ENCODE peak calls at places on chromosomes 4 and X, in ten cellular contexts. One of them, this sample, is unnamed. For H3K9me3, the result is how much of the 10 kb centered on the place peaks cover.

GRCh38 chr4:128980816-128981326 is 112.5 kb downstream of the SCLT1 start:
- DNase-seq in Panc1: no peak
- DNase-seq in A673: no peak
- DNase-seq in right cardiac atrium: no peak
- DNase-seq in heart left ventricle: no peak
- DNase-seq in SJSA1: no peak
- DNase-seq in cardiac muscle cell: no peak
- DNase-seq in SK-N-SH: no peak
- DNase-seq in fibroblast of lung: peak
- DNase-seq in mesenchymal stem cell: no peak
- DNase-seq in this sample: no peak

GRCh38 chr4:84681488-84682274 is 98.8 kb downstream of the CDS1 start:
- DNase-seq in Panc1: no peak
- DNase-seq in A673: no peak
- DNase-seq in right cardiac atrium: no peak
- DNase-seq in heart left ventricle: no peak
- DNase-seq in SJSA1: no peak
- DNase-seq in cardiac muscle cell: peak
- DNase-seq in SK-N-SH: no peak
- DNase-seq in fibroblast of lung: peak
- DNase-seq in mesenchymal stem cell: peak
- DNase-seq in this sample: peak

GRCh38 chr4:22496165-22496813 is 19.6 kb downstream of the ADGRA3 start:
- DNase-seq in Panc1: no peak
- DNase-seq in A673: no peak
- DNase-seq in right cardiac atrium: no peak
- DNase-seq in heart left ventricle: no peak
- DNase-seq in SJSA1: no peak
- DNase-seq in cardiac muscle cell: no peak
- DNase-seq in SK-N-SH: no peak
- DNase-seq in fibroblast of lung: peak
- DNase-seq in mesenchymal stem cell: peak
- DNase-seq in this sample: no peak

GRCh38 chr4:156782491-156782890 is 189.1 kb downstream of the PDGFC start:
- DNase-seq in Panc1: no peak
- DNase-seq in A673: no peak
- DNase-seq in right cardiac atrium: no peak
- DNase-seq in heart left ventricle: no peak
- DNase-seq in SJSA1: no peak
- DNase-seq in cardiac muscle cell: no peak
- DNase-seq in SK-N-SH: no peak
- DNase-seq in fibroblast of lung: no peak
- DNase-seq in mesenchymal stem cell: no peak
- DNase-seq in this sample: no peak

GRCh38 chr4:18593297-18594002 is 571.9 kb upstream of the LCORL start:
- DNase-seq in Panc1: peak
- DNase-seq in A673: peak
- DNase-seq in right cardiac atrium: peak
- DNase-seq in heart left ventricle: peak
- DNase-seq in SJSA1: peak
- DNase-seq in cardiac muscle cell: peak
- DNase-seq in SK-N-SH: peak
- DNase-seq in fibroblast of lung: peak
- DNase-seq in mesenchymal stem cell: peak
- DNase-seq in this sample: peak

GRCh38 chrX:107775734-107776511 is at the start of gene TSC22D3:
- DNase-seq in Panc1: no peak
- DNase-seq in A673: peak
- DNase-seq in right cardiac atrium: peak
- DNase-seq in heart left ventricle: peak
- DNase-seq in SJSA1: peak
- DNase-seq in cardiac muscle cell: peak
- DNase-seq in SK-N-SH: peak
- DNase-seq in fibroblast of lung: peak
- DNase-seq in mesenchymal stem cell: peak
- DNase-seq in this sample: peak

GRCh38 chr4:80731436-80731835 is 299.1 kb upstream of the BMP3 start:
- DNase-seq in Panc1: no peak
- DNase-seq in A673: no peak
- DNase-seq in right cardiac atrium: no peak
- DNase-seq in heart left ventricle: no peak
- DNase-seq in SJSA1: no peak
- DNase-seq in cardiac muscle cell: no peak
- DNase-seq in SK-N-SH: no peak
- DNase-seq in fibroblast of lung: no peak
- DNase-seq in mesenchymal stem cell: no peak
- DNase-seq in this sample: peak

GRCh38 chrX:149903889-149904748 is 23.1 kb downstream of the MAGEA8 start:
- DNase-seq in Panc1: no peak
- DNase-seq in A673: peak
- DNase-seq in right cardiac atrium: no peak
- DNase-seq in heart left ventricle: no peak
- DNase-seq in SJSA1: no peak
- DNase-seq in cardiac muscle cell: peak
- DNase-seq in SK-N-SH: no peak
- DNase-seq in fibroblast of lung: peak
- DNase-seq in mesenchymal stem cell: peak
- DNase-seq in this sample: no peak

GRCh38 chrX:40281341-40282005 is 183.7 kb upstream of the BCOR start:
- DNase-seq in Panc1: no peak
- DNase-seq in A673: peak
- DNase-seq in right cardiac atrium: no peak
- DNase-seq in heart left ventricle: no peak
- DNase-seq in SJSA1: no peak
- DNase-seq in cardiac muscle cell: no peak
- DNase-seq in SK-N-SH: no peak
- DNase-seq in fibroblast of lung: no peak
- DNase-seq in mesenchymal stem cell: no peak
- DNase-seq in this sample: no peak

GRCh38 chr4:166499820-166500219 is 626.8 kb downstream of the TLL1 start:
- DNase-seq in Panc1: no peak
- DNase-seq in A673: no peak
- DNase-seq in right cardiac atrium: no peak
- DNase-seq in heart left ventricle: no peak
- DNase-seq in SJSA1: no peak
- DNase-seq in cardiac muscle cell: peak
- DNase-seq in SK-N-SH: no peak
- DNase-seq in fibroblast of lung: no peak
- DNase-seq in mesenchymal stem cell: no peak
- DNase-seq in this sample: no peak

GRCh38 chr4:38696697-38697096 is 32.7 kb downstream of the KLF3 start:
- DNase-seq in Panc1: no peak
- DNase-seq in A673: peak
- DNase-seq in right cardiac atrium: no peak
- DNase-seq in heart left ventricle: no peak
- DNase-seq in SJSA1: no peak
- DNase-seq in cardiac muscle cell: peak
- DNase-seq in SK-N-SH: no peak
- DNase-seq in fibroblast of lung: no peak
- DNase-seq in mesenchymal stem cell: no peak
- DNase-seq in this sample: no peak

GRCh38 chr4:8260656-8261111 is 8.9 kb upstream of the HTRA3 start:
- DNase-seq in Panc1: no peak
- DNase-seq in A673: peak
- DNase-seq in right cardiac atrium: no peak
- DNase-seq in heart left ventricle: no peak
- DNase-seq in SJSA1: no peak
- DNase-seq in cardiac muscle cell: peak
- DNase-seq in SK-N-SH: peak
- DNase-seq in fibroblast of lung: peak
- DNase-seq in mesenchymal stem cell: peak
- DNase-seq in this sample: no peak

GRCh38 chr4:122500852-122501501 is 44.5 kb upstream of the IL2 start:
- DNase-seq in Panc1: no peak
- DNase-seq in A673: no peak
- DNase-seq in right cardiac atrium: no peak
- DNase-seq in heart left ventricle: no peak
- DNase-seq in SJSA1: no peak
- DNase-seq in cardiac muscle cell: peak
- DNase-seq in SK-N-SH: no peak
- DNase-seq in fibroblast of lung: peak
- DNase-seq in mesenchymal stem cell: no peak
- DNase-seq in this sample: no peak

GRCh38 chrX:107678957-107679740 is 50.8 kb downstream of the PRPS1 start:
- DNase-seq in Panc1: no peak
- DNase-seq in A673: peak
- DNase-seq in right cardiac atrium: peak
- DNase-seq in heart left ventricle: peak
- DNase-seq in SJSA1: peak
- DNase-seq in cardiac muscle cell: peak
- DNase-seq in SK-N-SH: no peak
- DNase-seq in fibroblast of lung: peak
- DNase-seq in mesenchymal stem cell: peak
- DNase-seq in this sample: no peak

GRCh38 chr4:132859929-132860328 is 289.2 kb upstream of the PCDH10 start:
- DNase-seq in Panc1: no peak
- DNase-seq in A673: no peak
- DNase-seq in right cardiac atrium: no peak
- DNase-seq in heart left ventricle: no peak
- DNase-seq in SJSA1: no peak
- DNase-seq in cardiac muscle cell: no peak
- DNase-seq in SK-N-SH: no peak
- DNase-seq in fibroblast of lung: no peak
- DNase-seq in mesenchymal stem cell: no peak
- DNase-seq in this sample: no peak

GRCh38 chr4:127667772-127668171 is 35.0 kb downstream of the INTU start:
- DNase-seq in Panc1: no peak
- DNase-seq in A673: no peak
- DNase-seq in right cardiac atrium: no peak
- DNase-seq in heart left ventricle: no peak
- DNase-seq in SJSA1: no peak
- DNase-seq in cardiac muscle cell: no peak
- DNase-seq in SK-N-SH: no peak
- DNase-seq in fibroblast of lung: no peak
- DNase-seq in mesenchymal stem cell: no peak
- DNase-seq in this sample: no peak

DNA sequence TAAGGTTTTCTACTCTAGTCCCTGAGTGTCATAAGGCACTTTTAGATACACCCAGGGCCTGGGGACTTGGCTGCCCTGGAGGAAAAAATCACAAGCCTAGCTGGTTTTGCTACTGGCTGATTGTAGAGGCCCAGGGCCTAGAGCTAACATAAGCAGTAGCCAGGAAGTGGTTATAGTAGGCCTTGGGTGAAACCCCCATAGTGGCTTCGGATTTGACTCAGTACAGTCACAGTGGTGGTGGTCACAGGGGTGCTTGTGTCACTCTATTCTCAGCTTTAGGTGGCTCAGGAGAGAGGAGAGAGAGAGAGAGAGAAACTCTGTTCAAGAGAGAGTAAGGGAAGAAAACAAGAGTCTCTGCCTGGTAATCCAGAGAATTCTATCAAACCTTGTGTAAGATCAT is 194.5 kb upstream of the EDA2R start:
- DNase-seq in Panc1: no peak
- DNase-seq in A673: no peak
- DNase-seq in right cardiac atrium: no peak
- DNase-seq in heart left ventricle: no peak
- DNase-seq in SJSA1: no peak
- DNase-seq in cardiac muscle cell: no peak
- DNase-seq in SK-N-SH: no peak
- DNase-seq in fibroblast of lung: no peak
- DNase-seq in mesenchymal stem cell: no peak
- DNase-seq in this sample: no peak
- H3K9me3 ChIP-seq in Panc1: under half
- H3K9me3 ChIP-seq in A673: under half
- H3K9me3 ChIP-seq in right cardiac atrium: under half
- H3K9me3 ChIP-seq in heart left ventricle: under half
- H3K9me3 ChIP-seq in SJSA1: under half
- H3K9me3 ChIP-seq in cardiac muscle cell: under half
- H3K9me3 ChIP-seq in SK-N-SH: under half
- H3K9me3 ChIP-seq in fibroblast of lung: under half
- H3K9me3 ChIP-seq in mesenchymal stem cell: under half
- H3K9me3 ChIP-seq in this sample: under half

DNA sequence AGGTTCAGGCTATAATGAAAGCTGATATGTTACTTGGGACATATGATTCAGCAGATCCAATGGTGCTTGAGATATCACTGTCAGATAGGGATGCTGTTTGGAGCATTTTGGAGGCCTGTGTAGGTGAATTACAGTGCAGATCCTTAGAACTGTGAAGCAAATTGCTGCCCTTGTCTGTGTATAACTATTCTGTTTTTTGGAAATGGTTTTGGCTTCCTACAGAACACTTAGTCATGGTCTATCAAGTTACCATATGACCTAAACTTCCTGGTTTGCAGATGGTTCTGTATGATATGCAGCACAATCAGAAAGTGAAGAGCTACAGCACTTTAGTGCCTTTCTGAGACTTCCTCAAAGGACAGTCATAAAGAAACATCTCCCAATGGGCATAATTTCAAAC is 688.6 kb downstream of the SH3BGRL start:
- DNase-seq in Panc1: no peak
- DNase-seq in A673: no peak
- DNase-seq in right cardiac atrium: no peak
- DNase-seq in heart left ventricle: no peak
- DNase-seq in SJSA1: no peak
- DNase-seq in cardiac muscle cell: no peak
- DNase-seq in SK-N-SH: no peak
- DNase-seq in fibroblast of lung: no peak
- DNase-seq in mesenchymal stem cell: no peak
- DNase-seq in this sample: no peak
- H3K9me3 ChIP-seq in Panc1: under half
- H3K9me3 ChIP-seq in A673: under half
- H3K9me3 ChIP-seq in right cardiac atrium: under half
- H3K9me3 ChIP-seq in heart left ventricle: under half
- H3K9me3 ChIP-seq in SJSA1: under half
- H3K9me3 ChIP-seq in cardiac muscle cell: under half
- H3K9me3 ChIP-seq in SK-N-SH: under half
- H3K9me3 ChIP-seq in fibroblast of lung: under half
- H3K9me3 ChIP-seq in mesenchymal stem cell: under half
- H3K9me3 ChIP-seq in this sample: under half

DNA sequence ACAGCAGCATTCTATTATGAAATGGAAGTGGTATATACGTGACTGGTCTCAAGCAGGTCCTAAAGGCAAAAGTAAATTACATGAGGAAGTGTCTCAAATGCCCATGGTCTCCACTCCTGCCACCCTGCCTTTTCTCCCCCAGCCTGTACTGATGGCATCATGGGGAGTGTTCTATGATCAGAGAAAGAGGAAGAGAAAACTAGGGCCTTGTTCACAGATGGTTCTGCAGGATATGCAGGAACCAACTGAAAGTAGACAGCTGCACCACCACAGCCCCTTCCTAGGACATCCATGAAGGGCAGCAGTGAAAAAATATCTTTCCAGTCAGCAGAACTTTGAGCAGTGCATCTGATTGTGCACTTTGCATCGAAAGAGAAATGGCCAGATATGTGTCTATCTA is 901.5 kb downstream of the ARAP2 start:
- DNase-seq in Panc1: no peak
- DNase-seq in A673: no peak
- DNase-seq in right cardiac atrium: no peak
- DNase-seq in heart left ventricle: no peak
- DNase-seq in SJSA1: no peak
- DNase-seq in cardiac muscle cell: no peak
- DNase-seq in SK-N-SH: no peak
- DNase-seq in fibroblast of lung: no peak
- DNase-seq in mesenchymal stem cell: no peak
- DNase-seq in this sample: no peak
- H3K9me3 ChIP-seq in Panc1: under half
- H3K9me3 ChIP-seq in A673: under half
- H3K9me3 ChIP-seq in right cardiac atrium: under half
- H3K9me3 ChIP-seq in heart left ventricle: under half
- H3K9me3 ChIP-seq in SJSA1: under half
- H3K9me3 ChIP-seq in cardiac muscle cell: under half
- H3K9me3 ChIP-seq in SK-N-SH: under half
- H3K9me3 ChIP-seq in fibroblast of lung: under half
- H3K9me3 ChIP-seq in mesenchymal stem cell: under half
- H3K9me3 ChIP-seq in this sample: under half

GRCh38 chr4:19623866-19624265 is 627.8 kb upstream of the SLIT2 start:
- DNase-seq in Panc1: no peak
- DNase-seq in A673: no peak
- DNase-seq in right cardiac atrium: no peak
- DNase-seq in heart left ventricle: no peak
- DNase-seq in SJSA1: no peak
- DNase-seq in cardiac muscle cell: peak
- DNase-seq in SK-N-SH: no peak
- DNase-seq in fibroblast of lung: no peak
- DNase-seq in mesenchymal stem cell: no peak
- DNase-seq in this sample: no peak
- H3K9me3 ChIP-seq in Panc1: under half
- H3K9me3 ChIP-seq in A673: under half
- H3K9me3 ChIP-seq in right cardiac atrium: under half
- H3K9me3 ChIP-seq in heart left ventricle: under half
- H3K9me3 ChIP-seq in SJSA1: under half
- H3K9me3 ChIP-seq in cardiac muscle cell: under half
- H3K9me3 ChIP-seq in SK-N-SH: under half
- H3K9me3 ChIP-seq in fibroblast of lung: under half
- H3K9me3 ChIP-seq in mesenchymal stem cell: under half
- H3K9me3 ChIP-seq in this sample: under half